ENCODE peak calls at places on chromosomes 12 and 14, in four cellular contexts. P, N, Y and E are unnamed samples.

GRCh38 chr12:65605019-65605418 is 219.3 kb upstream of the HMGA2 start:
- DNase-seq in Y (no peak), N (no peak), P (no peak), E (no peak)

GRCh38 chr14:23550827-23551265 is 719 bp downstream of the ZFHX2 start:
- DNase-seq in Y (no peak), N (no peak), P (no peak), E (no peak)

GRCh38 chr14:88422919-88423318 is 37.5 kb downstream of the SPATA7 start:
- DNase-seq in N (no peak), P (no peak), Y (no peak), E (no peak)

GRCh38 chr12:130765186-130765659 is 49.1 kb upstream of the RIMBP2 start:
- DNase-seq in P (no peak), N (no peak), Y (no peak), E (no peak)

GRCh38 chr14:84523746-84524145 is 1006.2 kb upstream of the FLRT2 start:
- DNase-seq in P (no peak), N (no peak), Y (no peak), E (no peak)

GRCh38 chr12:27705263-27705662 is 5.4 kb upstream of the MRPS35 start:
- DNase-seq in P (no peak), Y (no peak), N (no peak), E (no peak)

GRCh38 chr12:2268478-2269286 is 215.9 kb downstream of the CACNA1C start:
- DNase-seq in Y (no peak), N (no peak), P (no peak), E (no peak)

GRCh38 chr14:73760598-73761586 is 46.7 kb upstream of the PNMA1 start:
- DNase-seq in N (no peak), P (no peak), Y (no peak), E (no peak)

GRCh38 chr12:78037707-78038106 is 207.0 kb downstream of the NAV3 start:
- DNase-seq in Y (no peak), P (no peak), N (no peak), E (no peak)

GRCh38 chr12:112979281-112979680 is 962 bp downstream of the OAS2 start:
- DNase-seq in P (no peak), Y (no peak), N (no peak), E (peak)

GRCh38 chr14:60777856-60778578 is 43.5 kb downstream of the MNAT1 start:
- DNase-seq in N (peak), P (no peak), Y (no peak), E (no peak)

GRCh38 chr14:68718033-68718725 is 74.7 kb downstream of the ZFP36L1 start:
- DNase-seq in Y (no peak), P (no peak), N (no peak), E (no peak)

GRCh38 chr12:108338915-108339657 is at the start of gene CMKLR1:
- DNase-seq in P (no peak), Y (peak), N (no peak), E (no peak)

GRCh38 chr12:108449478-108449877 is 65.6 kb upstream of the FICD start:
- DNase-seq in N (no peak), P (no peak), Y (no peak), E (no peak)

GRCh38 chr14:95047754-95048153 is 109.6 kb downstream of the DICER1 start:
- DNase-seq in Y (no peak), N (no peak), P (no peak), E (no peak)

GRCh38 chr14:77246784-77247183 is 24.2 kb downstream of the NGB start:
- DNase-seq in Y (no peak), N (no peak), P (no peak), E (no peak)

GRCh38 chr12:91896725-91897515 is 248.7 kb downstream of the BTG1 start:
- DNase-seq in P (no peak), N (no peak), Y (peak), E (no peak)

GRCh38 chr12:127479256-127479655 is 787.7 kb upstream of the TMEM132C start:
- DNase-seq in P (no peak), Y (no peak), N (no peak), E (no peak)

GRCh38 chr14:74792249-74793039 is 29.3 kb downstream of the YLPM1 start:
- DNase-seq in N (no peak), Y (no peak), P (no peak), E (no peak)

GRCh38 chr12:2783936-2784600 is 10.7 kb upstream of the FKBP4 start:
- DNase-seq in P (peak), N (no peak), Y (peak), E (no peak)

GRCh38 chr12:16277585-16277984 is at the start of gene SLC15A5:
- DNase-seq in Y (no peak), N (no peak), P (no peak), E (no peak)

GRCh38 chr12:130300725-130301124 is 37.0 kb upstream of the PIWIL1 start:
- DNase-seq in Y (no peak), P (no peak), N (no peak), E (no peak)

GRCh38 chr14:100645200-100645985 is 58.2 kb upstream of the BEGAIN start:
- DNase-seq in N (peak), Y (peak), P (no peak), E (peak)

GRCh38 chr12:45122776-45123380 is 72.0 kb upstream of the DBX2 start:
- DNase-seq in N (peak), P (peak), Y (no peak), E (no peak)